ENCODE peak calls at places on chromosomes 4 and X, in seven cellular contexts. One of them, this sample, is unnamed.

GRCh38 chrX:122943918-122944317 is 240.2 kb upstream of the GRIA3 start:
- DNase-seq in adrenal gland: no peak
- DNase-seq in mesothelial cell of epicardium: no peak
- DNase-seq in lung: no peak
- DNase-seq in tibial artery: no peak
- DNase-seq in cardiac muscle cell: peak; percentile 0
- DNase-seq in body of pancreas: no peak
- DNase-seq in this sample: no peak

GRCh38 chrX:150408561-150408960 is 45.4 kb downstream of the MAMLD1 start:
- DNase-seq in mesothelial cell of epicardium: no peak
- DNase-seq in adrenal gland: no peak
- DNase-seq in cardiac muscle cell: peak; percentile 12
- DNase-seq in tibial artery: no peak
- DNase-seq in lung: no peak
- DNase-seq in body of pancreas: no peak
- DNase-seq in this sample: no peak

GRCh38 chr4:153541426-153542096 is 75.4 kb downstream of the TMEM131L start:
- DNase-seq in adrenal gland: no peak
- DNase-seq in body of pancreas: no peak
- DNase-seq in lung: no peak
- DNase-seq in mesothelial cell of epicardium: no peak
- DNase-seq in cardiac muscle cell: peak; percentile 70
- DNase-seq in tibial artery: no peak
- DNase-seq in this sample: no peak

GRCh38 chrX:370963-371745 is 15.6 kb downstream of the PPP2R3B start:
- DNase-seq in lung: no peak
- DNase-seq in cardiac muscle cell: no peak
- DNase-seq in adrenal gland: no peak
- DNase-seq in mesothelial cell of epicardium: no peak
- DNase-seq in tibial artery: no peak
- DNase-seq in body of pancreas: no peak
- DNase-seq in this sample: no peak

GRCh38 chr4:168028970-168029610 is 63.2 kb upstream of the ANXA10 start:
- DNase-seq in body of pancreas: no peak
- DNase-seq in lung: no peak
- DNase-seq in tibial artery: no peak
- DNase-seq in adrenal gland: no peak
- DNase-seq in cardiac muscle cell: no peak
- DNase-seq in mesothelial cell of epicardium: no peak
- DNase-seq in this sample: no peak

GRCh38 chrX:101450951-101451350 is 34.3 kb upstream of the ARMCX4 start:
- DNase-seq in tibial artery: no peak
- DNase-seq in cardiac muscle cell: no peak
- DNase-seq in mesothelial cell of epicardium: no peak
- DNase-seq in adrenal gland: peak; percentile 11
- DNase-seq in body of pancreas: no peak
- DNase-seq in lung: peak; percentile 67
- DNase-seq in this sample: no peak

GRCh38 chrX:56994375-56995270 is 718 bp downstream of the SPIN3 start:
- DNase-seq in cardiac muscle cell: peak; percentile 1
- DNase-seq in mesothelial cell of epicardium: no peak
- DNase-seq in adrenal gland: peak; percentile 0
- DNase-seq in lung: no peak
- DNase-seq in tibial artery: no peak
- DNase-seq in body of pancreas: no peak
- DNase-seq in this sample: peak; percentile 20

GRCh38 chr4:152045781-152046571 is 285.2 kb upstream of the GATB start:
- DNase-seq in tibial artery: no peak
- DNase-seq in adrenal gland: no peak
- DNase-seq in body of pancreas: peak; percentile 65
- DNase-seq in lung: peak; percentile 75
- DNase-seq in mesothelial cell of epicardium: peak; percentile 84
- DNase-seq in cardiac muscle cell: peak; percentile 20
- DNase-seq in this sample: peak; percentile 71

GRCh38 chrX:153744210-153745066 is 19.6 kb upstream of the PLXNB3 start:
- DNase-seq in tibial artery: peak; percentile 91
- DNase-seq in lung: no peak
- DNase-seq in cardiac muscle cell: no peak
- DNase-seq in adrenal gland: peak; percentile 44
- DNase-seq in mesothelial cell of epicardium: no peak
- DNase-seq in body of pancreas: no peak
- DNase-seq in this sample: no peak

GRCh38 chrX:40495659-40496058 is 85.1 kb upstream of the ATP6AP2 start:
- DNase-seq in lung: no peak
- DNase-seq in adrenal gland: no peak
- DNase-seq in tibial artery: no peak
- DNase-seq in cardiac muscle cell: no peak
- DNase-seq in body of pancreas: no peak
- DNase-seq in mesothelial cell of epicardium: no peak
- DNase-seq in this sample: no peak

GRCh38 chr4:172776203-172776896 is 392.3 kb upstream of the GALNT7 start:
- DNase-seq in body of pancreas: no peak
- DNase-seq in cardiac muscle cell: no peak
- DNase-seq in tibial artery: no peak
- DNase-seq in lung: no peak
- DNase-seq in mesothelial cell of epicardium: no peak
- DNase-seq in adrenal gland: no peak
- DNase-seq in this sample: no peak

GRCh38 chr4:12379191-12379590 is 950.5 kb upstream of the HS3ST1 start:
- DNase-seq in body of pancreas: no peak
- DNase-seq in adrenal gland: no peak
- DNase-seq in cardiac muscle cell: no peak
- DNase-seq in mesothelial cell of epicardium: no peak
- DNase-seq in tibial artery: no peak
- DNase-seq in lung: no peak
- DNase-seq in this sample: no peak

GRCh38 chrX:42491145-42491907 is 286.6 kb downstream of the PPP1R2C start:
- DNase-seq in lung: no peak
- DNase-seq in cardiac muscle cell: no peak
- DNase-seq in adrenal gland: no peak
- DNase-seq in tibial artery: no peak
- DNase-seq in mesothelial cell of epicardium: no peak
- DNase-seq in body of pancreas: no peak
- DNase-seq in this sample: no peak

GRCh38 chr4:60721680-60722079 is 478.4 kb upstream of the ADGRL3 start:
- DNase-seq in adrenal gland: no peak
- DNase-seq in mesothelial cell of epicardium: no peak
- DNase-seq in lung: no peak
- DNase-seq in cardiac muscle cell: no peak
- DNase-seq in tibial artery: no peak
- DNase-seq in body of pancreas: no peak
- DNase-seq in this sample: no peak

GRCh38 chr4:74473155-74473811 is 28.3 kb downstream of the AREG start:
- DNase-seq in body of pancreas: no peak
- DNase-seq in tibial artery: peak; percentile 65
- DNase-seq in cardiac muscle cell: peak; percentile 92
- DNase-seq in adrenal gland: peak; percentile 4
- DNase-seq in mesothelial cell of epicardium: no peak
- DNase-seq in lung: peak; percentile 35
- DNase-seq in this sample: no peak

GRCh38 chr4:78019494-78019893 is 37.6 kb upstream of the FRAS1 start:
- DNase-seq in lung: no peak
- DNase-seq in cardiac muscle cell: peak; percentile 23
- DNase-seq in mesothelial cell of epicardium: no peak
- DNase-seq in body of pancreas: no peak
- DNase-seq in adrenal gland: no peak
- DNase-seq in tibial artery: no peak
- DNase-seq in this sample: no peak

DNA sequence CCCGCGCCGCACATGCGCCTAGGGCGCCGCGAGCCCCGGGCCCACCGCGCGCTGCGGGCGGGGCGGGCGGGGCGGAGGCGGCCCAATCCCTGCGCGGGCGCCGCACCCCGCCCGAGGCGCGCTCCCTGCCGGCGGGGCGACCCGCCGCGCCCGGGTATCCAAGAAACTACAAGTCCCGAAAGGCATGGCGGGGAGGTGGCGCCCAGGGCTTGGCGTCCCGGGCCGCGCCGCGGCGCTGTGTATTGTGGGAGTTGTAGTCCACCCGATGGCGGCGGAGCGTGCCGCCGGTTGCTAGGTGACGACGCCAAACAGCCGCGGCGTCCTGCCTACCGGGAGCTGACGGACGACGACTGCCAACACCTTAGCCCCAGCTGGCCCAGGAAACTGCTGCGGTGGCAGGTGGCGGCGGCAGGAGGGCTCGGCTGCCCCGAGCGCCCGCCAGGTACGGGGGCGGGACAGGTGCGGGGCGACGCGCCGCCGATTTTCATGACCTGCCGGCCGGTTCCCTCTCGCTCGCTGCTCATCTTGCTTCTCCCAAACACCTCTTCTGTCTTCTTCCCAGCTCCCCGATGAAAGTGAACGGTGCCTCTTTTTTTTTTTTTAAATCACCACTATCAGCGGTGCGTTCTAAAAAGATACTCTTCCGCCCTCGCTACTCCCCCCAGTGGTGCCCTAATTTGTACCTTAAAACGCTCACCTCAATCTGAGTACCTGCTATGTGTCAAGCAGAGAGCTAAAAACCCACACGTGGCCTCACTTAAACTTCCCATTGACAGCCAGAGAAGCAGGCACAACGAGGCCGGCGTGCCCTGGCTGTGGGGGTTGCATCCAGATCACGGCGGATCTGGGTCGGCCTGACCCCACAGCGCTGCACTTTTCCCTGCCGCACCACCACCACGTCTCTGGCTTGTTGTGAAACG is at the start of gene CFAP99:
- DNase-seq in tibial artery: peak; percentile 97
- DNase-seq in cardiac muscle cell: peak; percentile 95
- DNase-seq in lung: peak; percentile 98
- DNase-seq in adrenal gland: peak; percentile 99
- DNase-seq in mesothelial cell of epicardium: peak; percentile 94
- DNase-seq in body of pancreas: peak; percentile 99
- DNase-seq in this sample: peak; percentile 98
- TF ChIP-seq CTCF in tibial artery: no peak
- TF ChIP-seq CTCF in cardiac muscle cell: no peak
- TF ChIP-seq CTCF in lung: peak; percentile 3
- TF ChIP-seq CTCF in adrenal gland: no peak
- TF ChIP-seq CTCF in mesothelial cell of epicardium: no peak
- TF ChIP-seq CTCF in body of pancreas: no peak
- TF ChIP-seq CTCF in this sample: no peak

GRCh38 chr4:155999743-156000142 is 46.1 kb upstream of the CTSO start:
- DNase-seq in tibial artery: no peak
- DNase-seq in body of pancreas: no peak
- DNase-seq in mesothelial cell of epicardium: no peak
- DNase-seq in adrenal gland: no peak
- DNase-seq in lung: no peak
- DNase-seq in cardiac muscle cell: peak; percentile 30
- DNase-seq in this sample: peak; percentile 79
- TF ChIP-seq CTCF in tibial artery: no peak
- TF ChIP-seq CTCF in body of pancreas: no peak
- TF ChIP-seq CTCF in mesothelial cell of epicardium: no peak
- TF ChIP-seq CTCF in adrenal gland: no peak
- TF ChIP-seq CTCF in lung: no peak
- TF ChIP-seq CTCF in cardiac muscle cell: peak; percentile 44
- TF ChIP-seq CTCF in this sample: peak; percentile 36

GRCh38 chr4:128159967-128160366 is 98.9 kb downstream of the LARP1B start:
- DNase-seq in lung: no peak
- DNase-seq in cardiac muscle cell: peak; percentile 12
- DNase-seq in mesothelial cell of epicardium: no peak
- DNase-seq in adrenal gland: no peak
- DNase-seq in tibial artery: no peak
- DNase-seq in body of pancreas: no peak
- DNase-seq in this sample: no peak
- TF ChIP-seq CTCF in lung: no peak
- TF ChIP-seq CTCF in cardiac muscle cell: no peak
- TF ChIP-seq CTCF in mesothelial cell of epicardium: no peak
- TF ChIP-seq CTCF in adrenal gland: no peak
- TF ChIP-seq CTCF in tibial artery: no peak
- TF ChIP-seq CTCF in body of pancreas: no peak
- TF ChIP-seq CTCF in this sample: no peak

GRCh38 chr4:108060164-108060563 is 70.5 kb downstream of the HADH start:
- DNase-seq in body of pancreas: peak; percentile 12
- DNase-seq in tibial artery: no peak
- DNase-seq in mesothelial cell of epicardium: no peak
- DNase-seq in lung: no peak
- DNase-seq in cardiac muscle cell: peak; percentile 50
- DNase-seq in adrenal gland: peak; percentile 46
- DNase-seq in this sample: peak; percentile 14
- TF ChIP-seq CTCF in body of pancreas: peak; percentile 41
- TF ChIP-seq CTCF in tibial artery: peak; percentile 19
- TF ChIP-seq CTCF in mesothelial cell of epicardium: no peak
- TF ChIP-seq CTCF in lung: peak; percentile 3
- TF ChIP-seq CTCF in cardiac muscle cell: peak; percentile 27
- TF ChIP-seq CTCF in adrenal gland: peak; percentile 57
- TF ChIP-seq CTCF in this sample: no peak

GRCh38 chr4:4880492-4880891 is 21.0 kb downstream of the MSX1 start:
- DNase-seq in adrenal gland: no peak
- DNase-seq in mesothelial cell of epicardium: no peak
- DNase-seq in tibial artery: no peak
- DNase-seq in cardiac muscle cell: no peak
- DNase-seq in body of pancreas: no peak
- DNase-seq in lung: no peak
- DNase-seq in this sample: no peak
- TF ChIP-seq CTCF in adrenal gland: peak; percentile 49
- TF ChIP-seq CTCF in mesothelial cell of epicardium: no peak
- TF ChIP-seq CTCF in tibial artery: no peak
- TF ChIP-seq CTCF in cardiac muscle cell: peak; percentile 46
- TF ChIP-seq CTCF in body of pancreas: peak; percentile 17
- TF ChIP-seq CTCF in lung: no peak
- TF ChIP-seq CTCF in this sample: no peak

DNA sequence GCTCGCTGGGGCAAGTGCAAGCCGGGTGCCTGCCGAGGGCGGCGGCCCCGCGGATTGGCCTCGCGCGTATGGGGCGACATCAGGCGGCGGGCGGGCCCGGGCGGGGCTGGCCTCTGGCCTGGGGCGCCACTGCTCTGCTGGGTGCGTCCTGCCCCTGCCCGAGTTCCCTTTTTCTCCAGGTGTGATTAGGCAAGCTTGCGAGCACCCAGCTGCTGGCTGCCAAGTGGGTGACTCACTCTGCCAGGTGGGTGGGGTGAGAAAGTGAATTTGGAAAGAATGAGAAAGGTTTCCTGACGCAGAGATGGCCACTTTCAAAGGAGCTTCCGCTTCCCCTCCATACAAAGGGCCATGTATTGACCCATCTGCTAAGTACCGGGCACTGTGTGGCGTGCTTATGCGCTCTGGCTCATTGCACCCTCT is 32.5 kb downstream of the FGFBP1 start:
- DNase-seq in lung: peak; percentile 89
- DNase-seq in tibial artery: no peak
- DNase-seq in body of pancreas: peak; percentile 16
- DNase-seq in cardiac muscle cell: no peak
- DNase-seq in mesothelial cell of epicardium: no peak
- DNase-seq in adrenal gland: no peak
- DNase-seq in this sample: no peak
- TF ChIP-seq CTCF in lung: no peak
- TF ChIP-seq CTCF in tibial artery: no peak
- TF ChIP-seq CTCF in body of pancreas: no peak
- TF ChIP-seq CTCF in cardiac muscle cell: no peak
- TF ChIP-seq CTCF in mesothelial cell of epicardium: no peak
- TF ChIP-seq CTCF in adrenal gland: no peak
- TF ChIP-seq CTCF in this sample: no peak

This sample was measured in endothelial cell.